ENCODE peak calls at places on chromosomes 13 and 19, in eight cellular contexts. B, S, O, E, C, R, Z and G are unnamed samples.

GRCh38 chr19:41995959-41996797 is 2.1 kb upstream of the ATP1A3 start:
- DNase-seq in B (no peak), S (no peak), O (no peak), E (no peak), C (no peak), R (no peak), Z (no peak), G (no peak)

GRCh38 chr13:41639955-41640780 is 182.8 kb downstream of the RGCC start:
- DNase-seq in B (no peak), S (no peak), O (peak), E (no peak), C (no peak), R (no peak), Z (peak), G (no peak)

GRCh38 chr13:99959538-99960230 is 11.9 kb downstream of the ZIC5 start:
- DNase-seq in B (no peak), S (peak), O (no peak), E (no peak), C (no peak), R (no peak), Z (no peak), G (no peak)

GRCh38 chr13:111387026-111387871 is 66.8 kb downstream of the TEX29 start:
- DNase-seq in B (no peak), S (no peak), O (no peak), E (no peak), C (no peak), R (no peak), Z (no peak), G (no peak)

GRCh38 chr13:92316030-92316429 is 910.6 kb upstream of the GPC6 start:
- DNase-seq in B (no peak), S (no peak), O (no peak), E (no peak), C (no peak), R (no peak), Z (no peak), G (no peak)

GRCh38 chr13:110492299-110493160 is 69.0 kb downstream of the RAB20 start:
- DNase-seq in B (no peak), S (no peak), O (no peak), E (no peak), C (no peak), R (no peak), Z (no peak), G (no peak)

GRCh38 chr13:46663216-46663615 is 110.2 kb downstream of the LRCH1 start:
- DNase-seq in B (no peak), S (no peak), O (no peak), E (no peak), C (no peak), R (no peak), Z (no peak), G (no peak)

GRCh38 chr19:18719541-18719940 is 36.1 kb downstream of the CRTC1 start:
- DNase-seq in B (no peak), S (no peak), O (no peak), E (no peak), C (no peak), R (no peak), Z (no peak), G (no peak)

GRCh38 chr19:29771708-29772415 is 39.9 kb upstream of the CCNE1 start:
- DNase-seq in B (peak), S (no peak), O (peak), E (no peak), C (peak), R (peak), Z (peak), G (no peak)

GRCh38 chr19:4713384-4713951 is 10.2 kb downstream of the DPP9 start:
- DNase-seq in B (peak), S (peak), O (no peak), E (peak), C (no peak), R (peak), Z (peak), G (no peak)

GRCh38 chr19:42528354-42529247 is at the start of gene CEACAM1:
- DNase-seq in B (peak), S (no peak), O (peak), E (peak), C (no peak), R (no peak), Z (peak), G (no peak)

GRCh38 chr13:110317496-110318195 is 10.6 kb downstream of the COL4A2 start:
- DNase-seq in B (no peak), S (no peak), O (no peak), E (peak), C (no peak), R (no peak), Z (no peak), G (no peak)

GRCh38 chr13:75558130-75558840 is 8.7 kb downstream of the UCHL3 start:
- DNase-seq in B (no peak), S (no peak), O (no peak), E (no peak), C (no peak), R (no peak), Z (no peak), G (no peak)

GRCh38 chr19:41563847-41564514 is 12.0 kb upstream of the CEACAM21 start:
- DNase-seq in B (peak), S (no peak), O (no peak), E (no peak), C (no peak), R (no peak), Z (no peak), G (no peak)

GRCh38 chr13:57250472-57250871 is 83.5 kb downstream of the PRR20E start:
- DNase-seq in B (no peak), S (no peak), O (no peak), E (no peak), C (no peak), R (no peak), Z (no peak), G (no peak)

GRCh38 chr19:33443638-33444195 is 70.2 kb downstream of the CEBPG start:
- DNase-seq in B (no peak), S (peak), O (no peak), E (no peak), C (peak), R (no peak), Z (no peak), G (no peak)

GRCh38 chr19:38441660-38442348 is 8.3 kb downstream of the RYR1 start:
- DNase-seq in B (no peak), S (no peak), O (peak), E (no peak), C (no peak), R (no peak), Z (no peak), G (no peak)

GRCh38 chr19:5263615-5264014 is 77.0 kb downstream of the PTPRS start:
- DNase-seq in B (no peak), S (no peak), O (no peak), E (no peak), C (no peak), R (no peak), Z (no peak), G (no peak)

GRCh38 chr19:1992759-1993260 is 22.7 kb downstream of the BTBD2 start:
- DNase-seq in B (peak), S (peak), O (no peak), E (no peak), C (no peak), R (no peak), Z (no peak), G (no peak)

GRCh38 chr13:83515267-83515666 is 367.0 kb downstream of the SLITRK1 start:
- DNase-seq in B (peak), S (no peak), O (no peak), E (no peak), C (no peak), R (no peak), Z (no peak), G (no peak)

GRCh38 chr19:52778811-52779210 is 7.8 kb downstream of the ZNF600 start:
- DNase-seq in B (no peak), S (no peak), O (no peak), E (no peak), C (no peak), R (no peak), Z (no peak), G (no peak)

GRCh38 chr19:4633140-4633967 is 6.0 kb upstream of the TNFAIP8L1 start:
- DNase-seq in B (peak), S (no peak), O (peak), E (peak), C (peak), R (peak), Z (peak), G (no peak)

GRCh38 chr19:7916137-7916907 is 1.7 kb downstream of the TGFBR3L start:
- DNase-seq in B (peak), S (no peak), O (no peak), E (no peak), C (peak), R (no peak), Z (no peak), G (no peak)

GRCh38 chr13:110354715-110355473 is 47.8 kb downstream of the COL4A2 start:
- DNase-seq in B (no peak), S (no peak), O (no peak), E (no peak), C (no peak), R (no peak), Z (no peak), G (no peak)

GRCh38 chr19:7533281-7533819 is 2.2 kb upstream of the PNPLA6 start:
- DNase-seq in B (no peak), S (no peak), O (no peak), E (peak), C (peak), R (peak), Z (peak), G (no peak)

GRCh38 chr13:87274209-87274819 is 396.9 kb upstream of the SLITRK5 start:
- DNase-seq in B (peak), S (no peak), O (peak), E (no peak), C (no peak), R (no peak), Z (peak), G (no peak)

GRCh38 chr13:108662528-108662927 is 33.1 kb downstream of the MYO16 start:
- DNase-seq in B (peak), S (no peak), O (no peak), E (no peak), C (no peak), R (no peak), Z (no peak), G (no peak)

GRCh38 chr19:48539503-48540096 is 12.4 kb upstream of the SULT2B1 start:
- DNase-seq in B (peak), S (peak), O (no peak), E (no peak), C (no peak), R (peak), Z (no peak), G (no peak)

GRCh38 chr13:84591444-84591843 is 709.2 kb upstream of the SLITRK1 start:
- DNase-seq in B (no peak), S (no peak), O (no peak), E (no peak), C (no peak), R (no peak), Z (no peak), G (no peak)

GRCh38 chr13:106520205-106521004 is 15.1 kb downstream of the EFNB2 start:
- DNase-seq in B (peak), S (no peak), O (no peak), E (no peak), C (no peak), R (no peak), Z (no peak), G (no peak)

GRCh38 chr13:100210966-100211710 is 122.2 kb downstream of the PCCA start:
- DNase-seq in B (no peak), S (no peak), O (no peak), E (no peak), C (no peak), R (no peak), Z (no peak), G (no peak)

GRCh38 chr19:16404396-16404795 is 67.4 kb downstream of the EPS15L1 start:
- DNase-seq in B (no peak), S (no peak), O (no peak), E (no peak), C (no peak), R (no peak), Z (no peak), G (no peak)
- H3K27ac ChIP-seq in B (no peak), S (no peak), O (no peak), E (peak), C (no peak), R (peak), Z (no peak), G (no peak)

DNA sequence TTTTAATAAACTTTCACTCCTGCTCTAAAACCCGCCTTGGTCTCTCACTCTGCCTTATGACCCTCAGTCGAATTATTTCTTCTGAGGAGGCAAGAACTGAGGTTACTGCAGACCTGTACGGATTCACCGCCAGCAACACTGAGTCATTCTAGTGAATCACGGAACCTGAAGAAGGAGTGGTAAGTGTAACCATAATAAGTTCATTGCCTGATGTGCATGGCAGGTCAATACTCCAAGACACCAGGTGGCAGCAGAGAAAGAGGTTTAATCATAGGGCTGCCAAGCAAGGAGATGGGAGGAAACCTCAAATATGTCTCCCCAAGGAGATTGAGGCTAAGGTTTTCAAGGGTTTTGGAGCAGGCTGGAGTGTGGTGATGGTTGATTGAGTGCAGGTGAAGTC is 204.3 kb upstream of the IPO5 start:
- DNase-seq in B (peak), S (no peak), O (peak), E (no peak), C (no peak), R (no peak), Z (no peak), G (no peak)
- TF ChIP-seq CTCF in B (peak), S (peak), O (peak), E (no peak), C (no peak), R (no peak), Z (peak), G (no peak)

DNA sequence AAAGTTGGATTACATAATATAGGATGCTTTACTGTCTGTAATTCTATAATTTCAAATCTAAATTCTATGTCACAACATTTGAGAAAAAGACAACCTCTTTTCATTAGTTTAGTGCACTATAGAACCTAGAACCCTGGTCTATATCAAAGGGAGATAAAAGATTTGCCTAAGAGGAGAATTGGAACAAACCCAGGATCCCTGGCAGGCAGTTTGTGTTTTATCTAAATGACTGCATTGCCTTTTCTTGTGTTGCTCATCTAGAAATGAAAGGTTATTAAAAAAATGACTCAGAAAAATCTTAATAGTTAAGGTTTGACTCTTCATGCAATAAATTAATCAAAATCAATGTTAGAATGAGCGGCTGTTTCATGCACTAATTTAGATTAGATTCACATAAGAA is 96.7 kb downstream of the PCDH9 start:
- DNase-seq in B (no peak), S (no peak), O (no peak), E (no peak), C (no peak), R (no peak), Z (no peak), G (no peak)
- H3K27ac ChIP-seq in B (no peak), S (no peak), O (no peak), E (peak), C (no peak), R (no peak), Z (peak), G (no peak)

GRCh38 chr13:114018461-114019055 is 44.7 kb upstream of the C13orf46 start:
- DNase-seq in B (no peak), S (no peak), O (no peak), E (no peak), C (no peak), R (no peak), Z (no peak), G (no peak)

GRCh38 chr13:114015608-114016295 is 41.9 kb upstream of the C13orf46 start:
- DNase-seq in B (peak), S (no peak), O (no peak), E (no peak), C (no peak), R (peak), Z (peak), G (no peak)

GRCh38 chr13:114016321-114017027 is 42.6 kb upstream of the C13orf46 start:
- DNase-seq in B (no peak), S (no peak), O (no peak), E (no peak), C (no peak), R (no peak), Z (no peak), G (no peak)

GRCh38 chr13:114017966-114018365 is 44.1 kb upstream of the C13orf46 start:
- DNase-seq in B (no peak), S (no peak), O (no peak), E (no peak), C (no peak), R (no peak), Z (no peak), G (no peak)

GRCh38 chr13:114017028-114017630 is 43.3 kb upstream of the C13orf46 start:
- DNase-seq in B (peak), S (no peak), O (no peak), E (no peak), C (no peak), R (no peak), Z (no peak), G (no peak)
- TF ChIP-seq CTCF in B (peak), S (no peak), O (peak), E (no peak), C (no peak), R (no peak), Z (peak), G (no peak)